ENCODE peak calls at places on chromosomes 4 and X, in four cellular contexts. R is esophagus muscularis mucosa, I is lung, K is mammary epithelial cell. E is an unnamed sample.

GRCh38 chr4:169611157-169611556 is 1.2 kb downstream of the NEK1 start:
- DNase-seq in R (no peak), I (no peak), K (no peak), E (no peak)

GRCh38 chr4:152209772-152210493 is 326.0 kb downstream of the FBXW7 start:
- DNase-seq in R (no peak), I (no peak), K (no peak), E (no peak)

GRCh38 chr4:143344011-143344410 is 7.3 kb downstream of the GAB1 start:
- DNase-seq in R (no peak), I (no peak), K (peak), E (no peak)

GRCh38 chrX:154486396-154487207 is at the start of gene UBL4A:
- DNase-seq in R (no peak), I (peak), K (peak), E (peak)

GRCh38 chr4:93747220-93747619 is 81.3 kb upstream of the ATOH1 start:
- DNase-seq in R (no peak), I (no peak), K (no peak), E (no peak)

GRCh38 chr4:168415911-168416310 is 64.4 kb downstream of the DDX60L start:
- DNase-seq in R (no peak), I (no peak), K (no peak), E (no peak)

GRCh38 chrX:154730271-154730883 is 20.5 kb downstream of the GAB3 start:
- DNase-seq in R (no peak), I (peak), K (no peak), E (no peak)

GRCh38 chr4:141524116-141524515 is 112.3 kb upstream of the IL15 start:
- DNase-seq in R (no peak), I (no peak), K (no peak), E (no peak)

GRCh38 chrX:154411322-154411980 is at the start of gene TAFAZZIN:
- DNase-seq in R (no peak), I (peak), K (peak), E (peak)

GRCh38 chr4:120633810-120634209 is 288.7 kb downstream of the PRDM5 start:
- DNase-seq in R (no peak), I (no peak), K (no peak), E (no peak)

GRCh38 chr4:11470709-11471441 is 42.2 kb upstream of the HS3ST1 start:
- DNase-seq in R (no peak), I (no peak), K (peak), E (no peak)

GRCh38 chrX:45735571-45735970 is 534.9 kb upstream of the DIPK2B start:
- DNase-seq in R (no peak), I (no peak), K (no peak), E (no peak)

GRCh38 chr4:150007512-150007911 is 70.7 kb upstream of the DCLK2 start:
- DNase-seq in R (no peak), I (no peak), K (peak), E (no peak)

GRCh38 chrX:113699939-113700338 is 859.3 kb upstream of the AMOT start:
- DNase-seq in R (no peak), I (no peak), K (no peak), E (no peak)

GRCh38 chrX:17922303-17922702 is 61.2 kb upstream of the RAI2 start:
- DNase-seq in R (no peak), I (no peak), K (no peak), E (peak)

GRCh38 chr4:168607215-168607614 is 110.4 kb downstream of the PALLD start:
- DNase-seq in R (no peak), I (no peak), K (no peak), E (no peak)

GRCh38 chr4:139585468-139585867 is 29.4 kb upstream of the SETD7 start:
- DNase-seq in R (no peak), I (no peak), K (no peak), E (no peak)

GRCh38 chrX:19954707-19955106 is 36.2 kb downstream of the BCLAF3 start:
- DNase-seq in R (no peak), I (no peak), K (no peak), E (no peak)